ENCODE peak calls at places on chromosomes 16 and 17, in nine cellular contexts. V, W, U, D, O, Q, T, F and G are unnamed samples.

GRCh38 chr16:3938843-3939624 is 58.5 kb upstream of the CREBBP start:
- DNase-seq in V (peak), T (peak), F (peak), W (peak), D (peak), O (peak), U (no peak), Q (peak), G (peak)

GRCh38 chr16:3508736-3509135 is 7.9 kb downstream of the CLUAP1 start:
- DNase-seq in O (no peak), U (no peak), Q (no peak), V (no peak), F (no peak), D (no peak), W (no peak), T (no peak), G (no peak)

GRCh38 chr16:78271981-78272380 is 172.5 kb downstream of the WWOX start:
- DNase-seq in F (no peak), V (no peak), D (no peak), W (no peak), O (no peak), Q (no peak), T (no peak), U (no peak), G (no peak)

GRCh38 chr17:8611671-8612298 is 18.7 kb downstream of the MYH10 start:
- DNase-seq in O (no peak), T (no peak), F (no peak), Q (no peak), U (peak), D (no peak), V (no peak), W (peak), G (peak)

GRCh38 chr17:54968954-54969400 is 412 bp downstream of the STXBP4 start:
- DNase-seq in Q (no peak), F (peak), V (peak), O (peak), U (peak), D (no peak), T (no peak), W (peak), G (peak)

GRCh38 chr17:14595656-14596055 is 294.8 kb downstream of the HS3ST3B1 start:
- DNase-seq in D (no peak), Q (no peak), T (no peak), O (no peak), W (no peak), V (no peak), U (no peak), F (no peak), G (no peak)

GRCh38 chr16:4615389-4616046 is 830 bp upstream of the UBALD1 start:
- DNase-seq in U (no peak), T (no peak), W (no peak), Q (no peak), V (no peak), O (no peak), F (no peak), D (no peak), G (no peak)

GRCh38 chr17:43953746-43954145 is at the start of gene PYY:
- DNase-seq in U (no peak), T (no peak), W (no peak), Q (no peak), O (no peak), V (no peak), D (no peak), F (no peak), G (no peak)

GRCh38 chr17:9982159-9982558 is 77.1 kb upstream of the RCVRN start:
- DNase-seq in V (no peak), Q (peak), U (no peak), T (no peak), F (no peak), W (no peak), D (no peak), O (no peak), G (no peak)

GRCh38 chr17:35892091-35892637 is 12.0 kb upstream of the CCL5 start:
- DNase-seq in T (no peak), W (peak), D (no peak), V (no peak), Q (no peak), F (no peak), U (peak), O (no peak), G (peak)

GRCh38 chr17:58136669-58137279 is 11.4 kb upstream of the OR4D1 start:
- DNase-seq in Q (peak), O (no peak), D (no peak), T (no peak), W (no peak), F (no peak), U (no peak), V (no peak), G (peak)

GRCh38 chr16:19876501-19877059 is 8.1 kb downstream of the GPRC5B start:
- DNase-seq in V (no peak), T (no peak), W (no peak), F (no peak), Q (no peak), U (no peak), D (no peak), O (no peak), G (no peak)

GRCh38 chr17:74276561-74277009 is 2.6 kb downstream of the DNAI2 start:
- DNase-seq in F (no peak), D (no peak), V (no peak), Q (no peak), O (no peak), U (peak), W (peak), T (no peak), G (no peak)

GRCh38 chr16:88651989-88652762 is 1.3 kb upstream of the CYBA start:
- DNase-seq in U (no peak), O (no peak), T (no peak), Q (no peak), F (no peak), V (no peak), D (no peak), W (no peak), G (no peak)

GRCh38 chr17:83131268-83132011 is 52.0 kb downstream of the METRNL start:
- DNase-seq in T (no peak), O (no peak), V (no peak), Q (no peak), W (no peak), D (no peak), U (no peak), F (no peak), G (no peak)

GRCh38 chr17:65531508-65532431 is 29.7 kb downstream of the AXIN2 start:
- DNase-seq in V (no peak), Q (peak), W (peak), D (no peak), F (no peak), O (no peak), U (peak), T (no peak), G (no peak)

GRCh38 chr17:48175692-48176450 is 68.3 kb downstream of the SNX11 start:
- DNase-seq in D (no peak), U (peak), Q (no peak), T (no peak), O (no peak), V (peak), W (peak), F (no peak), G (peak)

GRCh38 chr16:9595393-9595792 is 503.9 kb downstream of the HAPSTR1 start:
- DNase-seq in Q (no peak), T (no peak), D (no peak), F (no peak), W (no peak), V (no peak), U (no peak), O (no peak), G (no peak)

GRCh38 chr16:87895641-87896141 is 26.4 kb upstream of the SLC7A5 start:
- DNase-seq in Q (no peak), T (no peak), W (no peak), D (peak), O (peak), V (no peak), U (peak), F (no peak), G (peak)

GRCh38 chr16:61323456-61323855 is 712.8 kb downstream of the CDH8 start:
- DNase-seq in U (no peak), D (no peak), F (no peak), T (no peak), O (no peak), W (peak), V (no peak), Q (no peak), G (no peak)

GRCh38 chr16:68754117-68754792 is 17.2 kb downstream of the CDH1 start:
- DNase-seq in Q (no peak), V (no peak), D (no peak), O (no peak), U (no peak), T (no peak), F (no peak), W (no peak), G (no peak)